ENCODE peak calls at places on chromosomes 6 and 20, in ten cellular contexts. One of them, this sample, is unnamed.

GRCh38 chr6:318265-318890 is 26.1 kb downstream of the DUSP22 start:
- DNase-seq in SW 1271: no peak
- DNase-seq in foreskin fibroblast: no peak
- DNase-seq in HT-29: no peak
- DNase-seq in T1000: no peak
- DNase-seq in osteocyte: no peak
- DNase-seq in thoracic aorta: no peak
- DNase-seq in H1: no peak
- DNase-seq in stimulated activated CD4-positive, alpha-beta T cell treated with anti-CD3 and anti-CD28 coated beads, TNF-alpha, amount 100 ng/mL, for 48 hours: no peak
- DNase-seq in T-helper 1 cell: no peak
- DNase-seq in this sample: peak

GRCh38 chr6:81894286-81894685 is 141.8 kb upstream of the TENT5A start:
- DNase-seq in SW 1271: no peak
- DNase-seq in foreskin fibroblast: peak
- DNase-seq in HT-29: no peak
- DNase-seq in T1000: no peak
- DNase-seq in osteocyte: no peak
- DNase-seq in thoracic aorta: no peak
- DNase-seq in H1: no peak
- DNase-seq in stimulated activated CD4-positive, alpha-beta T cell treated with anti-CD3 and anti-CD28 coated beads, TNF-alpha, amount 100 ng/mL, for 48 hours: no peak
- DNase-seq in T-helper 1 cell: no peak
- DNase-seq in this sample: no peak

GRCh38 chr6:72969666-72970065 is 255.6 kb downstream of the KHDC1L start:
- DNase-seq in SW 1271: no peak
- DNase-seq in foreskin fibroblast: no peak
- DNase-seq in HT-29: no peak
- DNase-seq in T1000: no peak
- DNase-seq in osteocyte: no peak
- DNase-seq in thoracic aorta: no peak
- DNase-seq in H1: no peak
- DNase-seq in stimulated activated CD4-positive, alpha-beta T cell treated with anti-CD3 and anti-CD28 coated beads, TNF-alpha, amount 100 ng/mL, for 48 hours: no peak
- DNase-seq in T-helper 1 cell: no peak
- DNase-seq in this sample: no peak

GRCh38 chr20:59016795-59017492 is 2.3 kb upstream of the TUBB1 start:
- DNase-seq in SW 1271: no peak
- DNase-seq in foreskin fibroblast: no peak
- DNase-seq in HT-29: no peak
- DNase-seq in T1000: no peak
- DNase-seq in osteocyte: peak
- DNase-seq in thoracic aorta: no peak
- DNase-seq in H1: no peak
- DNase-seq in stimulated activated CD4-positive, alpha-beta T cell treated with anti-CD3 and anti-CD28 coated beads, TNF-alpha, amount 100 ng/mL, for 48 hours: no peak
- DNase-seq in T-helper 1 cell: no peak
- DNase-seq in this sample: no peak

GRCh38 chr6:144411506-144412165 is 126.5 kb downstream of the UTRN start:
- DNase-seq in SW 1271: no peak
- DNase-seq in foreskin fibroblast: no peak
- DNase-seq in HT-29: peak
- DNase-seq in T1000: no peak
- DNase-seq in osteocyte: no peak
- DNase-seq in thoracic aorta: no peak
- DNase-seq in H1: no peak
- DNase-seq in stimulated activated CD4-positive, alpha-beta T cell treated with anti-CD3 and anti-CD28 coated beads, TNF-alpha, amount 100 ng/mL, for 48 hours: no peak
- DNase-seq in T-helper 1 cell: no peak
- DNase-seq in this sample: no peak

GRCh38 chr6:85464722-85465150 is 14.9 kb downstream of the NT5E start:
- DNase-seq in SW 1271: peak
- DNase-seq in foreskin fibroblast: peak
- DNase-seq in HT-29: peak
- DNase-seq in T1000: peak
- DNase-seq in osteocyte: no peak
- DNase-seq in thoracic aorta: peak
- DNase-seq in H1: no peak
- DNase-seq in stimulated activated CD4-positive, alpha-beta T cell treated with anti-CD3 and anti-CD28 coated beads, TNF-alpha, amount 100 ng/mL, for 48 hours: peak
- DNase-seq in T-helper 1 cell: no peak
- DNase-seq in this sample: no peak

GRCh38 chr6:166342293-166343156 is at the start of gene SFT2D1:
- DNase-seq in SW 1271: peak
- DNase-seq in foreskin fibroblast: peak
- DNase-seq in HT-29: peak
- DNase-seq in T1000: peak
- DNase-seq in osteocyte: peak
- DNase-seq in thoracic aorta: peak
- DNase-seq in H1: peak
- DNase-seq in stimulated activated CD4-positive, alpha-beta T cell treated with anti-CD3 and anti-CD28 coated beads, TNF-alpha, amount 100 ng/mL, for 48 hours: peak
- DNase-seq in T-helper 1 cell: peak
- DNase-seq in this sample: peak

GRCh38 chr6:27608916-27609883 is 136.3 kb upstream of the ZNF184 start:
- DNase-seq in SW 1271: no peak
- DNase-seq in foreskin fibroblast: peak
- DNase-seq in HT-29: peak
- DNase-seq in T1000: no peak
- DNase-seq in osteocyte: no peak
- DNase-seq in thoracic aorta: no peak
- DNase-seq in H1: peak
- DNase-seq in stimulated activated CD4-positive, alpha-beta T cell treated with anti-CD3 and anti-CD28 coated beads, TNF-alpha, amount 100 ng/mL, for 48 hours: no peak
- DNase-seq in T-helper 1 cell: no peak
- DNase-seq in this sample: no peak

GRCh38 chr6:13454286-13455221 is 32.8 kb downstream of the GFOD1 start:
- DNase-seq in SW 1271: no peak
- DNase-seq in foreskin fibroblast: peak
- DNase-seq in HT-29: peak
- DNase-seq in T1000: no peak
- DNase-seq in osteocyte: no peak
- DNase-seq in thoracic aorta: no peak
- DNase-seq in H1: no peak
- DNase-seq in stimulated activated CD4-positive, alpha-beta T cell treated with anti-CD3 and anti-CD28 coated beads, TNF-alpha, amount 100 ng/mL, for 48 hours: peak
- DNase-seq in T-helper 1 cell: no peak
- DNase-seq in this sample: peak

GRCh38 chr6:44004625-44005506 is 122.4 kb downstream of the MRPL14 start:
- DNase-seq in SW 1271: no peak
- DNase-seq in foreskin fibroblast: no peak
- DNase-seq in HT-29: peak
- DNase-seq in T1000: peak
- DNase-seq in osteocyte: no peak
- DNase-seq in thoracic aorta: no peak
- DNase-seq in H1: no peak
- DNase-seq in stimulated activated CD4-positive, alpha-beta T cell treated with anti-CD3 and anti-CD28 coated beads, TNF-alpha, amount 100 ng/mL, for 48 hours: no peak
- DNase-seq in T-helper 1 cell: no peak
- DNase-seq in this sample: no peak

GRCh38 chr6:35258858-35259193 is 709 bp upstream of the ZNF76 start:
- DNase-seq in SW 1271: peak
- DNase-seq in foreskin fibroblast: no peak
- DNase-seq in HT-29: no peak
- DNase-seq in T1000: no peak
- DNase-seq in osteocyte: no peak
- DNase-seq in thoracic aorta: no peak
- DNase-seq in H1: no peak
- DNase-seq in stimulated activated CD4-positive, alpha-beta T cell treated with anti-CD3 and anti-CD28 coated beads, TNF-alpha, amount 100 ng/mL, for 48 hours: peak
- DNase-seq in T-helper 1 cell: no peak
- DNase-seq in this sample: peak

GRCh38 chr20:14093652-14094051 is 98.3 kb downstream of the MACROD2 start:
- DNase-seq in SW 1271: no peak
- DNase-seq in foreskin fibroblast: no peak
- DNase-seq in HT-29: no peak
- DNase-seq in T1000: no peak
- DNase-seq in osteocyte: no peak
- DNase-seq in thoracic aorta: no peak
- DNase-seq in H1: no peak
- DNase-seq in stimulated activated CD4-positive, alpha-beta T cell treated with anti-CD3 and anti-CD28 coated beads, TNF-alpha, amount 100 ng/mL, for 48 hours: no peak
- DNase-seq in T-helper 1 cell: no peak
- DNase-seq in this sample: no peak

GRCh38 chr6:163835772-163836171 is 421.3 kb downstream of the QKI start:
- DNase-seq in SW 1271: no peak
- DNase-seq in foreskin fibroblast: no peak
- DNase-seq in HT-29: no peak
- DNase-seq in T1000: no peak
- DNase-seq in osteocyte: no peak
- DNase-seq in thoracic aorta: no peak
- DNase-seq in H1: no peak
- DNase-seq in stimulated activated CD4-positive, alpha-beta T cell treated with anti-CD3 and anti-CD28 coated beads, TNF-alpha, amount 100 ng/mL, for 48 hours: no peak
- DNase-seq in T-helper 1 cell: no peak
- DNase-seq in this sample: no peak

GRCh38 chr6:141326426-141326825 is 806.3 kb upstream of the GJE1 start:
- DNase-seq in SW 1271: peak
- DNase-seq in foreskin fibroblast: peak
- DNase-seq in HT-29: peak
- DNase-seq in T1000: peak
- DNase-seq in osteocyte: no peak
- DNase-seq in thoracic aorta: peak
- DNase-seq in H1: no peak
- DNase-seq in stimulated activated CD4-positive, alpha-beta T cell treated with anti-CD3 and anti-CD28 coated beads, TNF-alpha, amount 100 ng/mL, for 48 hours: peak
- DNase-seq in T-helper 1 cell: no peak
- DNase-seq in this sample: no peak

GRCh38 chr20:13736792-13737191 is 47.9 kb downstream of the ESF1 start:
- DNase-seq in SW 1271: no peak
- DNase-seq in foreskin fibroblast: peak
- DNase-seq in HT-29: no peak
- DNase-seq in T1000: no peak
- DNase-seq in osteocyte: no peak
- DNase-seq in thoracic aorta: no peak
- DNase-seq in H1: no peak
- DNase-seq in stimulated activated CD4-positive, alpha-beta T cell treated with anti-CD3 and anti-CD28 coated beads, TNF-alpha, amount 100 ng/mL, for 48 hours: no peak
- DNase-seq in T-helper 1 cell: no peak
- DNase-seq in this sample: no peak

GRCh38 chr6:168468046-168468445 is 27.1 kb downstream of the SMOC2 start:
- DNase-seq in SW 1271: no peak
- DNase-seq in foreskin fibroblast: no peak
- DNase-seq in HT-29: no peak
- DNase-seq in T1000: no peak
- DNase-seq in osteocyte: no peak
- DNase-seq in thoracic aorta: no peak
- DNase-seq in H1: no peak
- DNase-seq in stimulated activated CD4-positive, alpha-beta T cell treated with anti-CD3 and anti-CD28 coated beads, TNF-alpha, amount 100 ng/mL, for 48 hours: no peak
- DNase-seq in T-helper 1 cell: no peak
- DNase-seq in this sample: no peak

GRCh38 chr6:10190042-10190441 is 224.8 kb downstream of the TFAP2A start:
- DNase-seq in SW 1271: no peak
- DNase-seq in foreskin fibroblast: no peak
- DNase-seq in HT-29: no peak
- DNase-seq in T1000: peak
- DNase-seq in osteocyte: no peak
- DNase-seq in thoracic aorta: no peak
- DNase-seq in H1: no peak
- DNase-seq in stimulated activated CD4-positive, alpha-beta T cell treated with anti-CD3 and anti-CD28 coated beads, TNF-alpha, amount 100 ng/mL, for 48 hours: no peak
- DNase-seq in T-helper 1 cell: no peak
- DNase-seq in this sample: no peak

GRCh38 chr20:40536866-40537265 is 152.2 kb downstream of the MAFB start:
- DNase-seq in SW 1271: no peak
- DNase-seq in foreskin fibroblast: no peak
- DNase-seq in HT-29: no peak
- DNase-seq in T1000: no peak
- DNase-seq in osteocyte: no peak
- DNase-seq in thoracic aorta: no peak
- DNase-seq in H1: no peak
- DNase-seq in stimulated activated CD4-positive, alpha-beta T cell treated with anti-CD3 and anti-CD28 coated beads, TNF-alpha, amount 100 ng/mL, for 48 hours: no peak
- DNase-seq in T-helper 1 cell: no peak
- DNase-seq in this sample: no peak

GRCh38 chr6:27133281-27134227 is 113.9 kb upstream of the PRSS16 start:
- DNase-seq in SW 1271: peak
- DNase-seq in foreskin fibroblast: peak
- DNase-seq in HT-29: peak
- DNase-seq in T1000: peak
- DNase-seq in osteocyte: peak
- DNase-seq in thoracic aorta: no peak
- DNase-seq in H1: peak
- DNase-seq in stimulated activated CD4-positive, alpha-beta T cell treated with anti-CD3 and anti-CD28 coated beads, TNF-alpha, amount 100 ng/mL, for 48 hours: peak
- DNase-seq in T-helper 1 cell: peak
- DNase-seq in this sample: peak

GRCh38 chr6:28433119-28433518 is 10.2 kb downstream of the ZSCAN23 start:
- DNase-seq in SW 1271: no peak
- DNase-seq in foreskin fibroblast: no peak
- DNase-seq in HT-29: no peak
- DNase-seq in T1000: no peak
- DNase-seq in osteocyte: no peak
- DNase-seq in thoracic aorta: no peak
- DNase-seq in H1: no peak
- DNase-seq in stimulated activated CD4-positive, alpha-beta T cell treated with anti-CD3 and anti-CD28 coated beads, TNF-alpha, amount 100 ng/mL, for 48 hours: no peak
- DNase-seq in T-helper 1 cell: no peak
- DNase-seq in this sample: no peak

GRCh38 chr6:46452312-46452917 is 38.8 kb downstream of the RCAN2 start:
- DNase-seq in SW 1271: no peak
- DNase-seq in foreskin fibroblast: no peak
- DNase-seq in HT-29: peak
- DNase-seq in T1000: no peak
- DNase-seq in osteocyte: no peak
- DNase-seq in thoracic aorta: no peak
- DNase-seq in H1: no peak
- DNase-seq in stimulated activated CD4-positive, alpha-beta T cell treated with anti-CD3 and anti-CD28 coated beads, TNF-alpha, amount 100 ng/mL, for 48 hours: no peak
- DNase-seq in T-helper 1 cell: no peak
- DNase-seq in this sample: no peak

GRCh38 chr20:3250091-3250504 is 11.1 kb upstream of the SLC4A11 start:
- DNase-seq in SW 1271: no peak
- DNase-seq in foreskin fibroblast: no peak
- DNase-seq in HT-29: peak
- DNase-seq in T1000: no peak
- DNase-seq in osteocyte: no peak
- DNase-seq in thoracic aorta: no peak
- DNase-seq in H1: peak
- DNase-seq in stimulated activated CD4-positive, alpha-beta T cell treated with anti-CD3 and anti-CD28 coated beads, TNF-alpha, amount 100 ng/mL, for 48 hours: no peak
- DNase-seq in T-helper 1 cell: no peak
- DNase-seq in this sample: no peak

GRCh38 chr6:35943390-35943789 is 22.5 kb upstream of the SRPK1 start:
- DNase-seq in SW 1271: no peak
- DNase-seq in foreskin fibroblast: no peak
- DNase-seq in HT-29: no peak
- DNase-seq in T1000: no peak
- DNase-seq in osteocyte: no peak
- DNase-seq in thoracic aorta: no peak
- DNase-seq in H1: no peak
- DNase-seq in stimulated activated CD4-positive, alpha-beta T cell treated with anti-CD3 and anti-CD28 coated beads, TNF-alpha, amount 100 ng/mL, for 48 hours: no peak
- DNase-seq in T-helper 1 cell: no peak
- DNase-seq in this sample: no peak

GRCh38 chr20:61804896-61805295 is 260.8 kb downstream of the TAF4 start:
- DNase-seq in SW 1271: no peak
- DNase-seq in foreskin fibroblast: no peak
- DNase-seq in HT-29: no peak
- DNase-seq in T1000: no peak
- DNase-seq in osteocyte: no peak
- DNase-seq in thoracic aorta: no peak
- DNase-seq in H1: no peak
- DNase-seq in stimulated activated CD4-positive, alpha-beta T cell treated with anti-CD3 and anti-CD28 coated beads, TNF-alpha, amount 100 ng/mL, for 48 hours: no peak
- DNase-seq in T-helper 1 cell: no peak
- DNase-seq in this sample: no peak

GRCh38 chr20:25353368-25353753 is 37.3 kb downstream of the ABHD12 start:
- DNase-seq in SW 1271: no peak
- DNase-seq in foreskin fibroblast: no peak
- DNase-seq in HT-29: no peak
- DNase-seq in T1000: no peak
- DNase-seq in osteocyte: no peak
- DNase-seq in thoracic aorta: no peak
- DNase-seq in H1: no peak
- DNase-seq in stimulated activated CD4-positive, alpha-beta T cell treated with anti-CD3 and anti-CD28 coated beads, TNF-alpha, amount 100 ng/mL, for 48 hours: no peak
- DNase-seq in T-helper 1 cell: no peak
- DNase-seq in this sample: no peak

GRCh38 chr6:38021029-38021428 is 201.5 kb downstream of the ZFAND3 start:
- DNase-seq in SW 1271: no peak
- DNase-seq in foreskin fibroblast: no peak
- DNase-seq in HT-29: no peak
- DNase-seq in T1000: no peak
- DNase-seq in osteocyte: no peak
- DNase-seq in thoracic aorta: no peak
- DNase-seq in H1: no peak
- DNase-seq in stimulated activated CD4-positive, alpha-beta T cell treated with anti-CD3 and anti-CD28 coated beads, TNF-alpha, amount 100 ng/mL, for 48 hours: no peak
- DNase-seq in T-helper 1 cell: no peak
- DNase-seq in this sample: no peak

GRCh38 chr6:142872376-142872775 is 72.6 kb downstream of the HIVEP2 start:
- DNase-seq in SW 1271: no peak
- DNase-seq in foreskin fibroblast: no peak
- DNase-seq in HT-29: no peak
- DNase-seq in T1000: no peak
- DNase-seq in osteocyte: no peak
- DNase-seq in thoracic aorta: no peak
- DNase-seq in H1: no peak
- DNase-seq in stimulated activated CD4-positive, alpha-beta T cell treated with anti-CD3 and anti-CD28 coated beads, TNF-alpha, amount 100 ng/mL, for 48 hours: no peak
- DNase-seq in T-helper 1 cell: no peak
- DNase-seq in this sample: no peak

GRCh38 chr6:21791066-21791465 is 197.5 kb downstream of the SOX4 start:
- DNase-seq in SW 1271: no peak
- DNase-seq in foreskin fibroblast: no peak
- DNase-seq in HT-29: no peak
- DNase-seq in T1000: no peak
- DNase-seq in osteocyte: no peak
- DNase-seq in thoracic aorta: no peak
- DNase-seq in H1: peak
- DNase-seq in stimulated activated CD4-positive, alpha-beta T cell treated with anti-CD3 and anti-CD28 coated beads, TNF-alpha, amount 100 ng/mL, for 48 hours: no peak
- DNase-seq in T-helper 1 cell: no peak
- DNase-seq in this sample: no peak

This sample was measured in sigmoid colon.